ENCODE peak calls at places on chromosomes 11 and 22, in six cellular contexts. One of them, this sample, is unnamed.

GRCh38 chr11:13784848-13785247 is 116.4 kb downstream of the FAR1 start:
- DNase-seq in HCT116: no peak
- DNase-seq in hepatocyte: no peak
- DNase-seq in OCI-LY7: no peak
- DNase-seq in tibial artery: no peak
- DNase-seq in mesendoderm: no peak
- DNase-seq in this sample: no peak

GRCh38 chr11:94171693-94172440 is 43.2 kb downstream of the PANX1 start:
- DNase-seq in OCI-LY7: peak; percentile 39
- DNase-seq in hepatocyte: peak; percentile 56
- DNase-seq in tibial artery: no peak
- DNase-seq in mesendoderm: peak; percentile 77
- DNase-seq in HCT116: peak; percentile 16
- DNase-seq in this sample: peak; percentile 93

GRCh38 chr11:118641463-118642019 is 34.1 kb downstream of the PHLDB1 start:
- DNase-seq in mesendoderm: no peak
- DNase-seq in hepatocyte: peak; percentile 68
- DNase-seq in HCT116: no peak
- DNase-seq in tibial artery: no peak
- DNase-seq in OCI-LY7: no peak
- DNase-seq in this sample: no peak

GRCh38 chr11:43558056-43558455 is 122.5 kb upstream of the HSD17B12 start:
- DNase-seq in hepatocyte: no peak
- DNase-seq in HCT116: no peak
- DNase-seq in mesendoderm: no peak
- DNase-seq in OCI-LY7: no peak
- DNase-seq in tibial artery: no peak
- DNase-seq in this sample: no peak

GRCh38 chr11:409600-410471 is 5.0 kb downstream of the SIGIRR start:
- DNase-seq in tibial artery: no peak
- DNase-seq in mesendoderm: no peak
- DNase-seq in OCI-LY7: no peak
- DNase-seq in HCT116: no peak
- DNase-seq in hepatocyte: no peak
- DNase-seq in this sample: no peak

GRCh38 chr11:12287374-12288211 is 89.8 kb upstream of the PARVA start:
- DNase-seq in OCI-LY7: no peak
- DNase-seq in mesendoderm: peak; percentile 92
- DNase-seq in tibial artery: peak; percentile 86
- DNase-seq in hepatocyte: peak; percentile 71
- DNase-seq in HCT116: peak; percentile 78
- DNase-seq in this sample: peak; percentile 94

GRCh38 chr22:47605886-47606285 is 843.4 kb downstream of the TBC1D22A start:
- DNase-seq in hepatocyte: no peak
- DNase-seq in OCI-LY7: no peak
- DNase-seq in tibial artery: peak; percentile 0
- DNase-seq in mesendoderm: no peak
- DNase-seq in HCT116: no peak
- DNase-seq in this sample: no peak

GRCh38 chr22:42937164-42937854 is 77.6 kb downstream of the PACSIN2 start:
- DNase-seq in OCI-LY7: peak; percentile 30
- DNase-seq in HCT116: peak; percentile 56
- DNase-seq in hepatocyte: peak; percentile 79
- DNase-seq in tibial artery: peak; percentile 76
- DNase-seq in mesendoderm: peak; percentile 23
- DNase-seq in this sample: no peak

GRCh38 chr11:124415356-124415923 is 9.2 kb downstream of the OR8B4 start:
- DNase-seq in tibial artery: no peak
- DNase-seq in hepatocyte: peak; percentile 61
- DNase-seq in OCI-LY7: peak; percentile 64
- DNase-seq in mesendoderm: peak; percentile 45
- DNase-seq in HCT116: peak; percentile 46
- DNase-seq in this sample: peak; percentile 45

GRCh38 chr11:78973833-78974232 is 399.2 kb upstream of the NARS2 start:
- DNase-seq in tibial artery: no peak
- DNase-seq in OCI-LY7: no peak
- DNase-seq in mesendoderm: no peak
- DNase-seq in HCT116: no peak
- DNase-seq in hepatocyte: no peak
- DNase-seq in this sample: no peak

GRCh38 chr11:12508151-12508740 is 130.9 kb downstream of the PARVA start:
- DNase-seq in hepatocyte: peak; percentile 44
- DNase-seq in OCI-LY7: no peak
- DNase-seq in mesendoderm: peak; percentile 39
- DNase-seq in tibial artery: no peak
- DNase-seq in HCT116: no peak
- DNase-seq in this sample: no peak

GRCh38 chr11:61683116-61683515 is 2.9 kb downstream of the DAGLA start:
- DNase-seq in hepatocyte: no peak
- DNase-seq in HCT116: no peak
- DNase-seq in OCI-LY7: no peak
- DNase-seq in mesendoderm: no peak
- DNase-seq in tibial artery: no peak
- DNase-seq in this sample: no peak

GRCh38 chr11:61682093-61682732 is 2.0 kb downstream of the DAGLA start:
- DNase-seq in OCI-LY7: no peak
- DNase-seq in hepatocyte: peak; percentile 90
- DNase-seq in tibial artery: peak; percentile 41
- DNase-seq in mesendoderm: no peak
- DNase-seq in HCT116: no peak
- DNase-seq in this sample: no peak

GRCh38 chr11:61684870-61685610 is 4.8 kb downstream of the DAGLA start:
- DNase-seq in mesendoderm: no peak
- DNase-seq in tibial artery: no peak
- DNase-seq in OCI-LY7: no peak
- DNase-seq in HCT116: no peak
- DNase-seq in hepatocyte: no peak
- DNase-seq in this sample: no peak

GRCh38 chr11:61685611-61685955 is 5.4 kb downstream of the DAGLA start:
- DNase-seq in hepatocyte: no peak
- DNase-seq in OCI-LY7: no peak
- DNase-seq in tibial artery: no peak
- DNase-seq in mesendoderm: no peak
- DNase-seq in HCT116: no peak
- DNase-seq in this sample: no peak

DNA sequence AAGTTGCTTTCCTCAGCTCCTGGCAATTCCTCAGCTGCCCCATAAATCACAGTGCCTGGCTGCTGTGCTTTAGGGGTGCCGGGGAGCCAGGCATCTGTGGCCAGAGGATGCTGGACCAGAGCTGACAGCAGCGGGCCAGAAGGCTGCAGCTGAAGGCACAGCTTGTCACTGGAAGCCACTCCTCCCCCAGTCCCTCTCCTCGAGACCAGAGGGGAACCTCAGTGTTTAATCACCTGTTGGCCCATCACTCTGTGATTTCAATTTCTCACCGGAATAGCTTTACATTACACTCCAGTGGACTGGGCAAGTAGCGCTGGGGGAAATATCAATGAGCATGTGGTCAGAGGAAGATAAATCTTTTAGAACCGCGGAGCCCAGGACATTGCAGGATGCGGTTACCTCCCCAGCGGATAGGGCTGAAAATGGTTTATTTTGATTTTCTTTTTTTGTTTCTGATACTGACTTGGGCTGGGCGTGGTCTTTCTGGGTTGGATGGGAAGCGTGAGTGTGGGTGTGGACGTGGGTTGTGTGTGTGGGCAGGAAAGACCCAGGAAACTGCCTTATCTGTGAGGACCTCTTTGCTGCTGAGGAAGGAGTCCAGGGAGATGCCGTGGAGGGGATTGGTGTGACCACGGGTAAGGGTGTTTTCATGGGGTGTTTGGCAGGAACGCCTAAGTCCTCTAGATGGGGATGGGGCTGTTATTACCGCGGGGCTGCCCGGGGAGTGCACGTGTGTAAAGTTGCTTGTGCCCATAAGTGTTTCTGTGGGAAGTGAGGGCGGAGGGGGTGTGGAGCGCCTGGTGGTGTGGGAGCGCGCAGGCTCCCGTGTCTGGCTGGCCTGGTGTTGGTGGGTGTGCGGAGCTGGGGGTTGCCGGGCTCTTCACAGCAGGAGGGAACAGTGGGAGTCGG is 4.0 kb downstream of the DAGLA start:
- DNase-seq in tibial artery: no peak
- DNase-seq in HCT116: no peak
- DNase-seq in mesendoderm: no peak
- DNase-seq in OCI-LY7: no peak
- DNase-seq in hepatocyte: no peak
- DNase-seq in this sample: no peak
- H3K4me3 ChIP-seq in tibial artery: no peak overlapping the region
- H3K4me3 ChIP-seq in HCT116: no peak overlapping the region
- H3K4me3 ChIP-seq in mesendoderm: no peak overlapping the region
- H3K4me3 ChIP-seq in OCI-LY7: no peak overlapping the region
- H3K4me3 ChIP-seq in hepatocyte: no peak overlapping the region
- H3K4me3 ChIP-seq in this sample: no peak overlapping the region

DNA sequence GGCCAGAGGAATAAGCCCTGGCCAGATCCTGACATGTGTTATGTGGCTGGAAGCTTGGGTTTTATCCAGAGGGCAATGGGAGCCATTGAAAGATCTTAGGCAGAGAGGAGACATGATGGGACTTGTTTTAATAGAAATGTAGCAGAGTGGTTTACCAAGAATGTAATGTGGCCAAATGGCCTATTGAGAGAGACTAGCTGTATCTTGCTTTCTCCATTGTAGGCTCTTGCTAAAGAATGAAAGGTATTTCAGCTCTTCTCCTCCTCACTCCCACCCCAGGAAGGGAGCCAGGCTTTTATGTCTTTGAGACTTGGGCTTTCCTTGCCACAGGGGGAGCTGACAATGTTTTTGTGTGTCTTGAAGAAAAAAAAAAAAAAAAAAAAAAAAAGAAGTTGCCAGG is 82.3 kb downstream of the TRIM29 start:
- DNase-seq in hepatocyte: no peak
- DNase-seq in OCI-LY7: no peak
- DNase-seq in tibial artery: no peak
- DNase-seq in HCT116: no peak
- DNase-seq in mesendoderm: peak; percentile 92
- DNase-seq in this sample: no peak
- H3K4me3 ChIP-seq in hepatocyte: no peak overlapping the region
- H3K4me3 ChIP-seq in OCI-LY7: no peak overlapping the region
- H3K4me3 ChIP-seq in tibial artery: no peak overlapping the region
- H3K4me3 ChIP-seq in HCT116: no peak overlapping the region
- H3K4me3 ChIP-seq in mesendoderm: no peak overlapping the region
- H3K4me3 ChIP-seq in this sample: no peak overlapping the region

DNA sequence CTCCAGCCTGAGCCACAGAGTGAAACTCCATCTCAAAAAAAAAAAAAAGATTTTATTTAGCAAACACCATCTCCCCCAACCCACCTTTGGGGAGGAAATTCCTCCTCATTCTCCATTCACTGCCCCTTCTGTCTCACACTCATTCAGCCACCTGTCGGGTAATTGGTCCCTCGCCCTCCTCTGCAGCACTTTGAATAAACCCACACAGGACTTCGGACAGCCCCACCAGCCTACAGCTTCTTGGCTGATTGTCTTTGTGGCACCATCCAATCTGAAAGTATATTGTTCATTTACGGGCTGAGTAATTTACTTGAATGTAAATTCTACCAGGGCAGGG is 7.5 kb upstream of the GGA1 start:
- DNase-seq in HCT116: no peak
- DNase-seq in mesendoderm: no peak
- DNase-seq in hepatocyte: no peak
- DNase-seq in tibial artery: no peak
- DNase-seq in OCI-LY7: no peak
- DNase-seq in this sample: no peak
- H3K4me3 ChIP-seq in HCT116: no peak overlapping the region
- H3K4me3 ChIP-seq in mesendoderm: no peak overlapping the region
- H3K4me3 ChIP-seq in hepatocyte: no peak overlapping the region
- H3K4me3 ChIP-seq in tibial artery: no peak overlapping the region
- H3K4me3 ChIP-seq in OCI-LY7: no peak overlapping the region
- H3K4me3 ChIP-seq in this sample: peak overlapping the region; percentile 7

DNA sequence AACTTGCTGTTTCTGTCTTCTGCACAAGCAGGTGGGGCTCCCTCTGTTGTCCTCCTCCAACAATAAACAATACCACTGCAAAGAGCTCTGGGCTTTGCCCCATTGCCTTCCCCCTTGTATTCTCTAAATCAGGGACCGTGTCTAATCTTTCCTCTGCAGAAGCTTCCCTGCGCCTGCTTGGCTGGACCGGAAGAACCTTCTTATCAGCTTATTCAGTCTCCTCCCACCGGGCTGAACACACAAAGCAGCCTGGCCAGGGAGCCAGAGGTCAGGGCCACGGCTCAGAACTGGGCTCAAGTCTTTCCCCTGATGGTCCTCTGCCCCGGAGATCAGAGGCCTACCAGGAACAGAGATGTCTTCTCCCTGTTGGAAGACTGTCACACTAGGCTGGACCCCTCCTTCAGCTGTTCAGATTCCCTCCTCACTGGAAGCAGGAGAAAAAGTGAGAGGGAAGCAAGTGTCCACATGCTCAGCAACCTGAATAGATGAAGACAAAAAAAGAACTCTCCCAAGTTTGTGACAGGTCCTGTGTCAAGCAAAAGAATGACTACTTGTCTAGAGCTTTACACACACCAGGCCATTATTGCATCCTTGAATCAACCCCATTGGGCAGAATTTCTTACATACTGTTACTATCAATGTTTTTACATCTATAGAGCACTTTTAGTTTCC is 63.7 kb downstream of the RAB30 start:
- DNase-seq in mesendoderm: peak; percentile 59
- DNase-seq in OCI-LY7: peak; percentile 54
- DNase-seq in hepatocyte: peak; percentile 69
- DNase-seq in HCT116: no peak
- DNase-seq in tibial artery: peak; percentile 46
- DNase-seq in this sample: peak; percentile 85
- H3K4me3 ChIP-seq in mesendoderm: no peak overlapping the region
- H3K4me3 ChIP-seq in OCI-LY7: peak overlapping the region; percentile 0
- H3K4me3 ChIP-seq in hepatocyte: no peak overlapping the region
- H3K4me3 ChIP-seq in HCT116: no peak overlapping the region
- H3K4me3 ChIP-seq in tibial artery: no peak overlapping the region
- H3K4me3 ChIP-seq in this sample: peak overlapping the region; percentile 31

GRCh38 chr22:35894464-35894878 is 134.2 kb downstream of the RBFOX2 start:
- DNase-seq in hepatocyte: no peak
- DNase-seq in mesendoderm: peak; percentile 45
- DNase-seq in tibial artery: peak; percentile 34
- DNase-seq in OCI-LY7: peak; percentile 72
- DNase-seq in HCT116: no peak
- DNase-seq in this sample: no peak
- H3K4me3 ChIP-seq in hepatocyte: no peak overlapping the region
- H3K4me3 ChIP-seq in mesendoderm: no peak overlapping the region
- H3K4me3 ChIP-seq in tibial artery: peak overlapping the region; percentile 55
- H3K4me3 ChIP-seq in OCI-LY7: peak overlapping the region; percentile 68
- H3K4me3 ChIP-seq in HCT116: no peak overlapping the region
- H3K4me3 ChIP-seq in this sample: no peak overlapping the region

GRCh38 chr11:88178211-88178610 is 3.0 kb upstream of the RAB38 start:
- DNase-seq in mesendoderm: no peak
- DNase-seq in tibial artery: no peak
- DNase-seq in hepatocyte: no peak
- DNase-seq in OCI-LY7: no peak
- DNase-seq in HCT116: no peak
- DNase-seq in this sample: no peak
- H3K4me3 ChIP-seq in mesendoderm: no peak overlapping the region
- H3K4me3 ChIP-seq in tibial artery: no peak overlapping the region
- H3K4me3 ChIP-seq in hepatocyte: no peak overlapping the region
- H3K4me3 ChIP-seq in OCI-LY7: no peak overlapping the region
- H3K4me3 ChIP-seq in HCT116: no peak overlapping the region
- H3K4me3 ChIP-seq in this sample: no peak overlapping the region

DNA sequence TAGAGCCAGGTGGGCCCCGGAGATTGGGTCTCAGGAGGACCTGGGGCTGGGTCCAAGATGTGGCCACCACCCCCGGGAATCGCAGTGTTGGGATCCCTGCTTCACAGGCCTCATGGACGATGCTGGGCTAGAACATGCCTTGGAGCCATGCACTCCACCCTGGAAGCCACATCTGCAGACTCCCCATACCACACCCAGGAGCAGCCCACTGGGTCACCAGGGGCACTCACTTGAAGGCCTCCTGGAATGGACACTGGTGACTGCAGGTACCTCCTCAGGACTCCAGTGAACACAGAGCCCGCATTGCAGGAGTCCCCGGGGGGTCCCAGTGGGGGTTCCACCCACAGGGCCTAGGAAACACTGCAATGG is 25.0 kb downstream of the RTN4R start:
- DNase-seq in OCI-LY7: no peak
- DNase-seq in mesendoderm: no peak
- DNase-seq in hepatocyte: no peak
- DNase-seq in HCT116: no peak
- DNase-seq in tibial artery: no peak
- DNase-seq in this sample: no peak
- H3K4me3 ChIP-seq in OCI-LY7: no peak overlapping the region
- H3K4me3 ChIP-seq in mesendoderm: no peak overlapping the region
- H3K4me3 ChIP-seq in hepatocyte: no peak overlapping the region
- H3K4me3 ChIP-seq in HCT116: no peak overlapping the region
- H3K4me3 ChIP-seq in tibial artery: peak overlapping the region; percentile 20
- H3K4me3 ChIP-seq in this sample: peak overlapping the region; percentile 31